ENCODE peak calls at places on chromosomes 3 and 15, in seven cellular contexts. One of them, this sample, is unnamed.

GRCh38 chr15:97986781-97987180 is 26.3 kb downstream of the ARRDC4 start:
- DNase-seq in cardiac muscle cell: no peak
- DNase-seq in fibroblast of villous mesenchyme: no peak
- DNase-seq in dorsolateral prefrontal cortex: no peak
- DNase-seq in heart left ventricle: no peak
- DNase-seq in B cell: no peak
- DNase-seq in choroid plexus epithelial cell: no peak
- DNase-seq in this sample: no peak

GRCh38 chr3:138124689-138125420 is 7.3 kb downstream of the A4GNT start:
- DNase-seq in cardiac muscle cell: peak; percentile 59
- DNase-seq in fibroblast of villous mesenchyme: peak; percentile 63
- DNase-seq in dorsolateral prefrontal cortex: no peak
- DNase-seq in heart left ventricle: no peak
- DNase-seq in B cell: no peak
- DNase-seq in choroid plexus epithelial cell: peak; percentile 75
- DNase-seq in this sample: peak; percentile 46

GRCh38 chr3:127786358-127787070 is 35.8 kb downstream of the MGLL start:
- DNase-seq in cardiac muscle cell: peak; percentile 53
- DNase-seq in fibroblast of villous mesenchyme: peak; percentile 83
- DNase-seq in dorsolateral prefrontal cortex: peak; percentile 83
- DNase-seq in heart left ventricle: peak; percentile 93
- DNase-seq in B cell: no peak
- DNase-seq in choroid plexus epithelial cell: no peak
- DNase-seq in this sample: peak; percentile 56

GRCh38 chr15:88648357-88649214 is 9.8 kb downstream of the ISG20 start:
- DNase-seq in cardiac muscle cell: no peak
- DNase-seq in fibroblast of villous mesenchyme: no peak
- DNase-seq in dorsolateral prefrontal cortex: no peak
- DNase-seq in heart left ventricle: no peak
- DNase-seq in B cell: peak; percentile 17
- DNase-seq in choroid plexus epithelial cell: no peak
- DNase-seq in this sample: no peak

GRCh38 chr15:38117781-38118180 is 134.9 kb upstream of the SPRED1 start:
- DNase-seq in cardiac muscle cell: no peak
- DNase-seq in fibroblast of villous mesenchyme: no peak
- DNase-seq in dorsolateral prefrontal cortex: no peak
- DNase-seq in heart left ventricle: no peak
- DNase-seq in B cell: no peak
- DNase-seq in choroid plexus epithelial cell: no peak
- DNase-seq in this sample: no peak

GRCh38 chr3:184663756-184664155 is 48.1 kb downstream of the MAGEF1 start:
- DNase-seq in cardiac muscle cell: no peak
- DNase-seq in fibroblast of villous mesenchyme: no peak
- DNase-seq in dorsolateral prefrontal cortex: no peak
- DNase-seq in heart left ventricle: no peak
- DNase-seq in B cell: no peak
- DNase-seq in choroid plexus epithelial cell: no peak
- DNase-seq in this sample: no peak

GRCh38 chr3:156525808-156526207 is 29.1 kb downstream of the SSR3 start:
- DNase-seq in cardiac muscle cell: no peak
- DNase-seq in fibroblast of villous mesenchyme: no peak
- DNase-seq in dorsolateral prefrontal cortex: no peak
- DNase-seq in heart left ventricle: no peak
- DNase-seq in B cell: no peak
- DNase-seq in choroid plexus epithelial cell: no peak
- DNase-seq in this sample: no peak

GRCh38 chr3:60992395-60992794 is 258.9 kb downstream of the FHIT start:
- DNase-seq in cardiac muscle cell: no peak
- DNase-seq in fibroblast of villous mesenchyme: no peak
- DNase-seq in dorsolateral prefrontal cortex: no peak
- DNase-seq in heart left ventricle: peak; percentile 43
- DNase-seq in B cell: no peak
- DNase-seq in choroid plexus epithelial cell: no peak
- DNase-seq in this sample: no peak

GRCh38 chr15:78037779-78038305 is 39.7 kb downstream of the TBC1D2B start:
- DNase-seq in cardiac muscle cell: no peak
- DNase-seq in fibroblast of villous mesenchyme: no peak
- DNase-seq in dorsolateral prefrontal cortex: no peak
- DNase-seq in heart left ventricle: no peak
- DNase-seq in B cell: no peak
- DNase-seq in choroid plexus epithelial cell: no peak
- DNase-seq in this sample: no peak

GRCh38 chr15:65382146-65382491 is 4.3 kb upstream of the IGDCC3 start:
- DNase-seq in cardiac muscle cell: no peak
- DNase-seq in fibroblast of villous mesenchyme: no peak
- DNase-seq in dorsolateral prefrontal cortex: no peak
- DNase-seq in heart left ventricle: no peak
- DNase-seq in B cell: no peak
- DNase-seq in choroid plexus epithelial cell: no peak
- DNase-seq in this sample: no peak

GRCh38 chr3:94069242-94069813 is 6.5 kb downstream of the NSUN3 start:
- DNase-seq in cardiac muscle cell: peak; percentile 49
- DNase-seq in fibroblast of villous mesenchyme: peak; percentile 39
- DNase-seq in dorsolateral prefrontal cortex: no peak
- DNase-seq in heart left ventricle: no peak
- DNase-seq in B cell: peak; percentile 5
- DNase-seq in choroid plexus epithelial cell: peak; percentile 50
- DNase-seq in this sample: peak; percentile 52

GRCh38 chr3:133745981-133746721 is at the start of gene TF:
- DNase-seq in cardiac muscle cell: peak; percentile 27
- DNase-seq in fibroblast of villous mesenchyme: no peak
- DNase-seq in dorsolateral prefrontal cortex: peak; percentile 96
- DNase-seq in heart left ventricle: no peak
- DNase-seq in B cell: no peak
- DNase-seq in choroid plexus epithelial cell: peak; percentile 13
- DNase-seq in this sample: no peak

GRCh38 chr3:56591256-56591655 is 34.3 kb downstream of the CCDC66 start:
- DNase-seq in cardiac muscle cell: peak; percentile 40
- DNase-seq in fibroblast of villous mesenchyme: peak; percentile 63
- DNase-seq in dorsolateral prefrontal cortex: no peak
- DNase-seq in heart left ventricle: no peak
- DNase-seq in B cell: no peak
- DNase-seq in choroid plexus epithelial cell: peak; percentile 50
- DNase-seq in this sample: no peak

GRCh38 chr3:8650583-8651416 is 6.2 kb upstream of the SSUH2 start:
- DNase-seq in cardiac muscle cell: peak; percentile 30
- DNase-seq in fibroblast of villous mesenchyme: no peak
- DNase-seq in dorsolateral prefrontal cortex: no peak
- DNase-seq in heart left ventricle: no peak
- DNase-seq in B cell: no peak
- DNase-seq in choroid plexus epithelial cell: no peak
- DNase-seq in this sample: peak; percentile 37

GRCh38 chr3:111610189-111610588 is 15.0 kb upstream of the ZBED2 start:
- DNase-seq in cardiac muscle cell: no peak
- DNase-seq in fibroblast of villous mesenchyme: no peak
- DNase-seq in dorsolateral prefrontal cortex: no peak
- DNase-seq in heart left ventricle: no peak
- DNase-seq in B cell: no peak
- DNase-seq in choroid plexus epithelial cell: no peak
- DNase-seq in this sample: no peak

GRCh38 chr3:50520849-50521248 is 17.4 kb upstream of the CACNA2D2 start:
- DNase-seq in cardiac muscle cell: no peak
- DNase-seq in fibroblast of villous mesenchyme: no peak
- DNase-seq in dorsolateral prefrontal cortex: no peak
- DNase-seq in heart left ventricle: no peak
- DNase-seq in B cell: no peak
- DNase-seq in choroid plexus epithelial cell: no peak
- DNase-seq in this sample: no peak

GRCh38 chr15:78565097-78565950 is at the start of gene CHRNA5:
- DNase-seq in cardiac muscle cell: peak; percentile 90
- DNase-seq in fibroblast of villous mesenchyme: peak; percentile 64
- DNase-seq in dorsolateral prefrontal cortex: peak; percentile 58
- DNase-seq in heart left ventricle: peak; percentile 85
- DNase-seq in B cell: peak; percentile 69
- DNase-seq in choroid plexus epithelial cell: peak; percentile 84
- DNase-seq in this sample: peak; percentile 81

GRCh38 chr15:77905301-77905920 is 172.1 kb downstream of the TBC1D2B start:
- DNase-seq in cardiac muscle cell: no peak
- DNase-seq in fibroblast of villous mesenchyme: no peak
- DNase-seq in dorsolateral prefrontal cortex: no peak
- DNase-seq in heart left ventricle: peak; percentile 13
- DNase-seq in B cell: no peak
- DNase-seq in choroid plexus epithelial cell: no peak
- DNase-seq in this sample: no peak

GRCh38 chr15:43499635-43500034 is 6.7 kb upstream of the TP53BP1 start:
- DNase-seq in cardiac muscle cell: no peak
- DNase-seq in fibroblast of villous mesenchyme: no peak
- DNase-seq in dorsolateral prefrontal cortex: no peak
- DNase-seq in heart left ventricle: no peak
- DNase-seq in B cell: no peak
- DNase-seq in choroid plexus epithelial cell: no peak
- DNase-seq in this sample: no peak

DNA sequence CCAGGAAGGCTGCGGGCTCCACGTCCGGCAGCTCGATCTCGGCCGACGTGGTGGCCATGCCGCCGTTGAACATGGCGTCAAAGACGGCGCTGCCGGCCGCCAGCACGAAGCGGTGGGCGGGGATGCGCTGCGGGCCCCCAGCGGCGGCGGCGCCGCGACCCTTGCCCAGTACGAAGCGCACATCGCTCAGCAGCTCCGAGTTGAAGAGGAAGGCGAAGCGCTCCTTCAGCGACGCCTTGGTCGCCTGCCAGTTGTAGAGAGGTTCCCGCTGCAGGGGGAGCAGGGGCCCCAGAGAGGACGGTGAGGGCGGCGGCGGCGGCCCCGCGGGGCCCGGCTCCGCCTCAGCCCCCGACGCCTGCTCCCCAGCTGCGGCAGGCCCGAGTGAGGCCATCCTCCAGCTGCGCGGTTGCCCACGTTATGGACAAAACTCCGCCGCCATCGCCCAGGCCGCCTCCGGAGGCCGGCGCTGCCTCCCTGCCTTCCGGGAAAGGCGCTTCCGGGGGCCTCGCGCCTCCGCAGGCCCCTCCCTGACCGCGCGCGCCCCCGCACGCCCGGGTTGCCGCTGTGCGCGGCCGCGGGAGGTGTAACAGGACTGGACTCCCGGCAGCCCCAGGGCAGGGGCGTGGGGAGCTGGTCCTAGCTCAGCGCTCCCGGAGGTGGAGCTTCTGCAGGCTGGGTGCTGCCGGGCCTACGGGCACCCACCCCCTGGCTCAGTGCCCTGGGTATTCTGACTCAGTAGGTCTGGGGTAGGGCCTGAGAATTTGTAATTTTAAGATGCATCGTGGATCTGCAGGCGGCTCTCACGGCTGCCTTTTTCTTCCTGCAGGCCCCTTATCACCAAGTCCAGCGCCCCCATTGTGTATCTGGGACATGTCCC is at the start of gene BTBD1:
- DNase-seq in cardiac muscle cell: peak; percentile 98
- DNase-seq in fibroblast of villous mesenchyme: peak; percentile 93
- DNase-seq in dorsolateral prefrontal cortex: peak; percentile 73
- DNase-seq in heart left ventricle: peak; percentile 97
- DNase-seq in B cell: peak; percentile 96
- DNase-seq in choroid plexus epithelial cell: peak; percentile 96
- DNase-seq in this sample: peak; percentile 97
- TF ChIP-seq CTCF in cardiac muscle cell: no peak
- TF ChIP-seq CTCF in fibroblast of villous mesenchyme: no peak
- TF ChIP-seq CTCF in dorsolateral prefrontal cortex: peak; percentile 20
- TF ChIP-seq CTCF in heart left ventricle: no peak
- TF ChIP-seq CTCF in B cell: no peak
- TF ChIP-seq CTCF in choroid plexus epithelial cell: peak; percentile 20
- TF ChIP-seq CTCF in this sample: peak; percentile 9

DNA sequence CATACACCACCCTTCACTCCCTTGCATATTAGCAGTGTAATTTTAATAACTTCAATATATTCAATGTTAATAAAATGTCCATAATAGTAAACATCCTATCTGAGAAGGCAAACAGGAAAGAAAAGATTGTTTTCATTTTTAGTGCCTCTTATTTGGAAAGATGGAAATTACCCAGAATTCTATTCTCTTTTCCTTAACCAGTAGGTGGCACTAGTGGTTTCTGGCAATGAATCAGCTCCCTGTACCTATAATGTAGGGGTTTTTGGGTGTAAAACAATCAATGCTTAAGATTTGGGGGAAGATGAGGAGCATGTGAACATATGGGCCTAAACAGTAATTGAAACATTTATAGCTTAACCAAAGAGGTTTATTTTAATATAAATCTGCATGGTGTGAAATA is 5.7 kb upstream of the SEMA6D start:
- DNase-seq in cardiac muscle cell: peak; percentile 37
- DNase-seq in fibroblast of villous mesenchyme: peak; percentile 42
- DNase-seq in dorsolateral prefrontal cortex: no peak
- DNase-seq in heart left ventricle: no peak
- DNase-seq in B cell: no peak
- DNase-seq in choroid plexus epithelial cell: peak; percentile 56
- DNase-seq in this sample: no peak
- TF ChIP-seq CTCF in cardiac muscle cell: peak; percentile 62
- TF ChIP-seq CTCF in fibroblast of villous mesenchyme: peak; percentile 74
- TF ChIP-seq CTCF in dorsolateral prefrontal cortex: peak; percentile 57
- TF ChIP-seq CTCF in heart left ventricle: peak; percentile 60
- TF ChIP-seq CTCF in B cell: peak; percentile 27
- TF ChIP-seq CTCF in choroid plexus epithelial cell: peak; percentile 69
- TF ChIP-seq CTCF in this sample: peak; percentile 62

DNA sequence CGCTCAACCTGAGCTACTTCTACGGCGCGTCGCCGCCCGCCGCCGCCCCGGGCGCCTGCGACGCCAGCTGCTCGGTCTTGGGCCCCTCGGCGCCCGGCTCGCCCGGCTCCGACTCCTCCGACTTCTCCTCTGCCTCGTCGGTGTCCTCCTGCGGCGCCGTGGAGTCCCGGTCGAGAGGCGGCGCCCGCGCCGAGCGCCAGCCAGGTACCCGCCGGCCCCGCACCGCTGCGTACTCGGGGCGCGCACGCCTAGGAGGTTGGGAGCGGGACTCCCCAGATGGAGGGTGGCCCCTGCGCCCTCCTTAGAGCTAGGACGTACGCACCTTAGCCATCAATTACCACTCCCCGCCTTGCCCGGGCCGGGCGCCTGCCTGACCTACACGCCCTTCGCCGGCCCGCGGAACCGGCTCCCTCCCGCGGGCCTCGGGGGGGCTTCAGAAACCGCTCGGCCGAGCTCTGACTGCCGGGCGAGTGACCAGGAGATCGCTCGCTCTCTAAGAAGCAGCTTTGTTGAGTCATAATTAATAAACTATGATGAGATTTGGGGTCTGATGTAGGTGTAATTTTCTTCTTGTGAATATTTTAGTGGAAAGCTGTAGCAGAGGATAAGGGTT is 506 bp downstream of the NFKBIZ start:
- DNase-seq in cardiac muscle cell: no peak
- DNase-seq in fibroblast of villous mesenchyme: no peak
- DNase-seq in dorsolateral prefrontal cortex: no peak
- DNase-seq in heart left ventricle: peak; percentile 56
- DNase-seq in B cell: peak; percentile 77
- DNase-seq in choroid plexus epithelial cell: no peak
- DNase-seq in this sample: no peak
- TF ChIP-seq CTCF in cardiac muscle cell: no peak
- TF ChIP-seq CTCF in fibroblast of villous mesenchyme: no peak
- TF ChIP-seq CTCF in dorsolateral prefrontal cortex: no peak
- TF ChIP-seq CTCF in heart left ventricle: no peak
- TF ChIP-seq CTCF in B cell: no peak
- TF ChIP-seq CTCF in choroid plexus epithelial cell: no peak
- TF ChIP-seq CTCF in this sample: no peak

DNA sequence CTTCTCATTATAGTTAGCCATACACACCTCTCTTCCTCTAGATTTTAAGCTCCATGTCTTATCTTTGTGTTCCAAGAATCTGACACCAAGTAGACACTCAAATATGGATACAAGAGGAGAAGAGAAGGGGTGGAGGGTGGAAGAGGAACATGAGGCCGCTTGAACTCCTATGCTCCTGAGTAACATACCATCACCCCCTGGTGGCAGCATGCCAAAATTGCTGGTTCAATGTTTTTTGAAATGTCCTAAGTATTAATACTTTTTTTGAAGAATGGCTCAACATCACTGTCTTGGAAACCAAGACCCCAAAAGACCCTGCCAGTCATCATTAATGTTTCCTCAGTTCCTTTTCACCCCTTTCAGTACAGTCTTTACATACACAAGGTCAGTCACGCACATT is 71.8 kb upstream of the HACD2 start:
- DNase-seq in cardiac muscle cell: no peak
- DNase-seq in fibroblast of villous mesenchyme: no peak
- DNase-seq in dorsolateral prefrontal cortex: no peak
- DNase-seq in heart left ventricle: no peak
- DNase-seq in B cell: no peak
- DNase-seq in choroid plexus epithelial cell: no peak
- DNase-seq in this sample: no peak
- TF ChIP-seq CTCF in cardiac muscle cell: no peak
- TF ChIP-seq CTCF in fibroblast of villous mesenchyme: peak; percentile 28
- TF ChIP-seq CTCF in dorsolateral prefrontal cortex: no peak
- TF ChIP-seq CTCF in heart left ventricle: no peak
- TF ChIP-seq CTCF in B cell: no peak
- TF ChIP-seq CTCF in choroid plexus epithelial cell: peak; percentile 31
- TF ChIP-seq CTCF in this sample: peak; percentile 20